ENCODE peak calls at places on chromosomes 6 and 20, in nine cellular contexts. I, K, L, O, Z, S, X, T and R are unnamed samples.

GRCh38 chr6:92196320-92196719 is 1223.0 kb downstream of the EPHA7 start:
- DNase-seq in X (no peak), T (no peak), K (no peak), O (peak; percentile 44), L (no peak), I (no peak), Z (no peak), S (no peak), R (no peak)

GRCh38 chr20:63351811-63352591 is 9.1 kb downstream of the CHRNA4 start:
- DNase-seq in S (no peak), O (peak; percentile 66), T (no peak), Z (no peak), X (no peak), K (no peak), I (no peak), L (no peak), R (no peak)

GRCh38 chr6:166097914-166098522 is 69.6 kb downstream of the TBXT start:
- DNase-seq in Z (no peak), S (peak; percentile 69), O (peak; percentile 79), X (peak; percentile 88), T (peak; percentile 32), L (peak; percentile 61), I (peak; percentile 29), K (no peak), R (peak; percentile 71)

GRCh38 chr6:36660771-36661471 is 17.6 kb upstream of the CDKN1A start:
- DNase-seq in O (no peak), T (no peak), S (peak; percentile 63), K (peak; percentile 80), Z (no peak), X (peak; percentile 84), I (no peak), L (no peak), R (peak; percentile 73)

GRCh38 chr20:56389807-56390206 is 2.2 kb downstream of the AURKA start:
- DNase-seq in T (no peak), I (no peak), L (no peak), Z (no peak), O (no peak), X (no peak), S (no peak), K (no peak), R (no peak)

GRCh38 chr20:19758888-19759331 is 852 bp downstream of the RIN2 start:
- DNase-seq in O (peak; percentile 65), K (peak; percentile 88), S (peak; percentile 59), X (peak; percentile 83), T (peak; percentile 44), L (peak; percentile 55), Z (no peak), I (peak; percentile 74), R (peak; percentile 49)

GRCh38 chr20:42938486-42939205 is 251.1 kb downstream of the PTPRT start:
- DNase-seq in Z (no peak), I (no peak), K (no peak), L (no peak), S (no peak), O (no peak), X (no peak), T (no peak), R (no peak)

GRCh38 chr6:80214436-80215022 is 108.1 kb downstream of the BCKDHB start:
- DNase-seq in Z (no peak), T (no peak), O (peak; percentile 45), S (peak; percentile 11), X (no peak), K (no peak), L (peak; percentile 23), I (peak; percentile 29), R (peak; percentile 30)

GRCh38 chr6:133512410-133513016 is 271.4 kb downstream of the EYA4 start:
- DNase-seq in X (no peak), K (no peak), L (peak; percentile 7), S (peak; percentile 30), I (peak; percentile 46), Z (no peak), O (peak; percentile 26), T (no peak), R (peak; percentile 50)

GRCh38 chr6:101454106-101454676 is 60.7 kb downstream of the GRIK2 start:
- DNase-seq in X (no peak), I (no peak), K (no peak), S (peak; percentile 15), O (no peak), Z (no peak), L (no peak), T (no peak), R (no peak)

GRCh38 chr20:37315293-37316110 is 26.0 kb downstream of the MANBAL start:
- DNase-seq in X (peak; percentile 95), I (no peak), Z (no peak), S (peak; percentile 57), L (no peak), O (peak; percentile 81), K (no peak), T (peak; percentile 56), R (peak; percentile 59)

GRCh38 chr6:48744948-48745347 is 634.0 kb upstream of the PTCHD4 start:
- DNase-seq in I (no peak), Z (no peak), K (no peak), X (no peak), T (no peak), L (no peak), S (no peak), O (no peak), R (no peak)

GRCh38 chr20:35447082-35447789 is 8.2 kb upstream of the CEP250 start:
- DNase-seq in X (peak; percentile 87), O (peak; percentile 74), I (peak; percentile 92), L (peak; percentile 77), S (peak; percentile 93), Z (peak; percentile 40), T (peak; percentile 76), K (peak; percentile 91), R (peak; percentile 92)

GRCh38 chr6:19268117-19268516 is 569.1 kb upstream of the ID4 start:
- DNase-seq in O (no peak), K (no peak), X (no peak), S (no peak), T (no peak), L (no peak), Z (no peak), I (no peak), R (no peak)

GRCh38 chr20:32879538-32879937 is 20.8 kb downstream of the EFCAB8 start:
- DNase-seq in K (no peak), I (no peak), T (no peak), S (no peak), O (no peak), Z (no peak), L (no peak), X (no peak), R (no peak)

GRCh38 chr6:126718600-126719327 is 378.8 kb downstream of the CENPW start:
- DNase-seq in Z (peak; percentile 15), I (no peak), S (no peak), O (no peak), X (no peak), K (no peak), L (no peak), T (no peak), R (no peak)

GRCh38 chr20:18638768-18639167 is 50.9 kb downstream of the DTD1 start:
- DNase-seq in K (no peak), I (no peak), X (peak; percentile 28), S (no peak), L (no peak), O (no peak), Z (no peak), T (no peak), R (no peak)

GRCh38 chr6:118875672-118876071 is 18.3 kb upstream of the ASF1A start:
- DNase-seq in K (no peak), L (no peak), O (no peak), I (no peak), T (no peak), S (no peak), Z (no peak), X (no peak), R (no peak)

GRCh38 chr6:31114540-31114876 is at the start of gene PSORS1C1:
- DNase-seq in S (peak; percentile 88), K (peak; percentile 93), O (no peak), T (peak; percentile 33), I (peak; percentile 49), Z (no peak), L (peak; percentile 73), X (peak; percentile 97), R (peak; percentile 83)

DNA sequence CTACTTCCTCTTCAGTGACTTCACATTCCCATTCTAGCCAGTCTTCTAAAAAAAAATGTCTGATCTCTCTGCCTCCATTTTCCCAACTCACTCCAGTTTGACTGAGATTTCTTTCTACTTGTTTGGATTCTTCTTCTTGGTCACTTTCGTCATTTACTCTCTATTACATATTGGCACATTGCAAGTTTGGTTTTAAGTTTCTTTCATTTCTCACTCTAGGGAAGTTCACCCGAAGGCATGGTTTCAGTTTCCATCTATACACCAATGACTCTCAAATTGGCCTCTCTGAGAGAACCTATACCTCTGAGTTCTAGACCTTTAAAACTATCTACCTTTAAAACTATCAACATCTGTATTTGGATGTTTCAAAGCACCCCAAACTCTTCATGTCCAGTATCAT is 51.3 kb downstream of the CD109 start:
- DNase-seq in X (no peak), K (no peak), S (no peak), Z (peak; percentile 51), I (no peak), L (no peak), T (no peak), O (no peak), R (no peak)
- TF ChIP-seq EP300 in X (no peak), K (no peak), S (no peak), Z (no peak), I (no peak), L (no peak), T (no peak), O (no peak), R (no peak)

DNA sequence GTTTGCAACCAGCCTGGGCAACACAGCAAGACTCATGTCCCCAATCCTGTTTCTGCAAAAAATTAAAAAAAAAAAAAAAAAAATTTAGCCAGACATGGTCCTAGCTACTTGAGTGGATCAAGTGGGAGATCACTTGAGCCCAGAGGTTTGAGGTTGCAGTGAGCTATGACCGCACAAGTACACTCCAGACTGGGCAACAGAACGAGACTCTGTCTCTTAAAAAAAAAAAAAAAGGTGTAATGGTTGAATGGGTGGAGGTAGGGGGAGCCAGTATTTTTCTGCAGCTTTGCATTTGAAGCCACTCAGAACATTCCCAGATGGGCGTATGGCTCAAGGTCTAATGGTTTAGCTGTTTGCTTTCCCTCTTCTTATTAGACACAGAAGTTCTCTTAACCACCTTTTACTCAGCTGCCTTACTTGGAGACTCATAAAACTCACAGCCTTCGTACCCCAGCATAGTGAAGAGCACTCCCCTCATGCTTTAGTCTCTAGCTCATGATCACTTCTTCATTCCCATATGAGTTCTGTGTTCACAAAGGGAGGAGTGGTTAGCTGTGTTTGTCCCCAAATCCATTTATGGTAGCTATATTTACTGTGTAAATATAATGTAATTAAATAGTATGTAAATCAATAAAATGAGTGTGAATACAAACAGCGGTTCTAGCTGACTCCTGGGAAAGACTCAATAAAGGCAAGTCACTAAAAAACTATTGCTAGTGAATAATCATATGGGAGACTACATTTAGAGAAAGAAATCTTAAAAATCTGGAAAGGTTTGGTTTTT is 9.0 kb downstream of the FKBP1A start:
- DNase-seq in I (no peak), K (no peak), Z (no peak), S (no peak), L (no peak), T (no peak), X (no peak), O (no peak), R (no peak)
- H3K4me1 ChIP-seq in I (peaks cover 72% of the 10 kb centered on the region), K (peaks cover 49% of the 10 kb centered on the region), Z (peaks cover 6% of the 10 kb centered on the region), S (peaks cover 73% of the 10 kb centered on the region), L (peaks cover 18% of the 10 kb centered on the region), T (no peaks in the 10 kb centered on the region), X (no peaks in the 10 kb centered on the region), O (no peaks in the 10 kb centered on the region), R (peaks cover 64% of the 10 kb centered on the region)

GRCh38 chr6:137659871-137660270 is 165.7 kb upstream of the OLIG3 start:
- DNase-seq in K (no peak), L (no peak), O (no peak), T (no peak), S (no peak), X (no peak), I (peak; percentile 65), Z (no peak), R (peak; percentile 32)
- TF ChIP-seq EP300 in K (no peak), L (no peak), O (no peak), T (no peak), S (no peak), X (no peak), I (no peak), Z (no peak), R (no peak)

GRCh38 chr20:3313681-3314080 is 74.7 kb upstream of the SLC4A11 start:
- DNase-seq in K (no peak), X (no peak), O (no peak), L (no peak), I (no peak), T (no peak), Z (no peak), S (no peak), R (no peak)
- H3K4me1 ChIP-seq in K (peaks cover 41% of the 10 kb centered on the region), X (no peaks in the 10 kb centered on the region), O (peaks cover 9% of the 10 kb centered on the region), L (peaks cover 35% of the 10 kb centered on the region), I (peaks cover 13% of the 10 kb centered on the region), T (no peaks in the 10 kb centered on the region), Z (no peaks in the 10 kb centered on the region), S (no peaks in the 10 kb centered on the region), R (peaks cover 28% of the 10 kb centered on the region)